ENCODE peak calls at places on chromosomes 13 and 19, in five cellular contexts. E, U, W, T and P are unnamed samples.

GRCh38 chr13:50230365-50230978 is 215.2 kb downstream of the KCNRG start:
- DNase-seq in U (no peak), E (peak), T (peak), W (no peak), P (no peak)

GRCh38 chr13:72150502-72150901 is 283.5 kb upstream of the DACH1 start:
- DNase-seq in T (no peak), U (no peak), E (no peak), W (no peak), P (no peak)

GRCh38 chr13:46831588-46832194 is 34.7 kb upstream of the ESD start:
- DNase-seq in U (no peak), W (peak), E (peak), T (peak), P (peak)

GRCh38 chr13:78611040-78611439 is 7.7 kb upstream of the POU4F1 start:
- DNase-seq in U (no peak), E (no peak), W (no peak), T (no peak), P (no peak)

GRCh38 chr19:31448221-31448657 is 99.0 kb upstream of the TSHZ3 start:
- DNase-seq in U (no peak), T (peak), E (peak), W (peak), P (no peak)

GRCh38 chr19:41265376-41266153 is 1.4 kb downstream of the HNRNPUL1 start:
- DNase-seq in W (no peak), E (peak), U (no peak), T (peak), P (no peak)

GRCh38 chr19:27774337-27774736 is 1438.6 kb downstream of the UQCRFS1 start:
- DNase-seq in E (no peak), U (peak), T (no peak), W (no peak), P (no peak)

GRCh38 chr13:52127783-52128702 is 830 bp downstream of the NEK5 start:
- DNase-seq in E (peak), W (peak), U (peak), T (peak), P (peak)

GRCh38 chr13:40681341-40682051 is 15.1 kb upstream of the FOXO1 start:
- DNase-seq in U (peak), E (no peak), T (no peak), W (no peak), P (no peak)
- H2AK5ac ChIP-seq in U (no peak), E (no peak), T (no peak), W (no peak), P (no peak)

GRCh38 chr19:47158879-47159509 is 28.4 kb downstream of the SAE1 start:
- DNase-seq in U (no peak), W (no peak), E (peak), T (no peak), P (no peak)

GRCh38 chr19:47156861-47157454 is 26.3 kb downstream of the SAE1 start:
- DNase-seq in U (no peak), E (no peak), T (peak), W (no peak), P (no peak)

GRCh38 chr19:47155141-47155540 is 24.5 kb downstream of the SAE1 start:
- DNase-seq in T (no peak), E (no peak), U (no peak), W (no peak), P (no peak)

GRCh38 chr19:47158367-47158791 is 27.7 kb downstream of the SAE1 start:
- DNase-seq in E (no peak), U (no peak), W (no peak), T (no peak), P (no peak)

GRCh38 chr19:47157455-47158321 is 27.1 kb downstream of the SAE1 start:
- DNase-seq in T (peak), E (peak), U (peak), W (peak), P (peak)
- H2AK5ac ChIP-seq in T (peak), E (peak), U (no peak), W (peak), P (no peak)

GRCh38 chr19:10603873-10604459 is 16.9 kb upstream of the AP1M2 start:
- DNase-seq in U (no peak), W (no peak), T (peak), E (no peak), P (no peak)
- H2AK5ac ChIP-seq in U (no peak), W (peak), T (peak), E (peak), P (peak)

GRCh38 chr13:36323951-36324566 is 22.1 kb downstream of the SPART start:
- DNase-seq in U (no peak), E (peak), T (peak), W (peak), P (no peak)
- H2AK5ac ChIP-seq in U (no peak), E (no peak), T (no peak), W (no peak), P (no peak)

DNA sequence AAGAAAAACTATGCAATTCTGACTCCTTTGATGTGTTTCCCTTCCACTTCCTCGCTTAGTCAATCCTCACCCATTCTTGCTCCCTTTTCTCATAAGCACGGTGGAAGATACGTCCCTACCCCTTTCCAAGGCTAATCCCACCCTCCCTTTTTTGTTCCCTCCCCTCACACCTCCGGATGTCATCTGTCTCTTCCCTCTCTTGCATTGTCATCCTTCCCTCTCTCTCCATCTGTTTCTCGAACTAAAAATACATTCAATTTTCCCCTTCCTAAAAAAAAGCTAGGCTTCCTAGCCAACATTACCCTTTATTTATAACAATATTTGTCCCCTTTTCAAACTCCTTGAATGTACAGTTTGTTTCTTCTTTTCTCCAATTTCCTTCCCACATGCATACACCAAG is 40.5 kb upstream of the ITM2B start:
- DNase-seq in T (no peak), W (no peak), U (no peak), E (no peak), P (no peak)
- H2AK5ac ChIP-seq in T (no peak), W (no peak), U (no peak), E (no peak), P (no peak)

GRCh38 chr19:38647368-38647965 is at the start of gene ACTN4:
- DNase-seq in T (peak), W (peak), U (peak), E (peak), P (peak)
- H2AK5ac ChIP-seq in T (peak), W (peak), U (no peak), E (peak), P (peak)

GRCh38 chr19:14003279-14004051 is 2.7 kb downstream of the RFX1 start:
- DNase-seq in T (no peak), U (no peak), W (no peak), E (no peak), P (no peak)

GRCh38 chr19:14005381-14006084 is 587 bp downstream of the RFX1 start:
- DNase-seq in U (peak), W (peak), E (peak), T (peak), P (peak)

GRCh38 chr19:14002571-14003278 is 3.4 kb downstream of the RFX1 start:
- DNase-seq in T (no peak), U (no peak), E (no peak), W (no peak), P (no peak)

GRCh38 chr19:14006085-14006765 is at the start of gene RFX1:
- DNase-seq in U (peak), T (peak), E (peak), W (peak), P (peak)

DNA sequence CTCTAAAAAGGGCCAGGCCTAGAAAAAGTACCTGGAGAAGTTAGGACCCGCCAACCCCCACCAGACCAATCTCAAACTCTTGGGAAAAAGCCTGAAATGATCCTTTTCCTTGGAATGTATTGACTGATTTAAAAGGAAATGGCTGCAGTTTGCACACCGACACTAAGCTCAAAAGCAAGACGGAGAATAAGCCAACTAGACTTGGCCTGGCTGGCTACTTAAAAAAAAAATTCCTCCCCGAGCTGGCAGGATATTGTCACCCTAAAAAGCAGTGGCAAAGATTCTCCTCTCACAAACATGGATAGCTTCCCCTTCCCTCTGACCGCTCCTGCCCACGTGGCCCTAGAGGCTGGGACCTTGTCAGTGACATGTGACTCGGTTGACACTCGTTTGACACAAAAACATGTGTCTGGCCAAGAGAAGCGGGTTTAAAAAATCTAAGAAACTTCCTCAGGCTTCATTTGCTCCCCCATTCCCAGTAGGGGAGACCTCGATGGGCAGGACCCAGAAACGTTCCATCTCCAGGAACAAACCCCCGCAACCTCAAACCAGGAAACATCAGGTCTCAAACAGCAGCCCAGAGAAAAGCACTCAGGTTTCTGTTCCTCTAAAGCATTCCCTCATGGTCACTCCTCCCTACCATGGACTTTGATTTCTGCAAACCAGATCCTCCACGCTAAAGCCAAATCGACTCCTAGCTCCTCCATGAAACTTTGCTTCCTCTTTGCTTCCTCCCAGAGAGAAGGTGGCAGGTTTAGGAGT is 1.3 kb downstream of the RFX1 start:
- DNase-seq in E (no peak), T (no peak), W (no peak), U (no peak), P (no peak)
- H2AK5ac ChIP-seq in E (peak), T (peak), W (no peak), U (no peak), P (no peak)